ENCODE peak calls at places on chromosomes 13 and 19, in six cellular contexts. O is naive thymus-derived CD8-positive, alpha-beta T cell; X is retina; B is activated CD8-positive, alpha-beta T cell treated with anti-CD3 and anti-CD28 coated beads, Interleukin-2, amount 10 ng/mL, durations not matched to agents 7 days and 5 days; N is T-helper 2 cell; Y is SHP77. I is an unnamed sample.

GRCh38 chr13:74056829-74057564 is 77.2 kb downstream of the KLF12 start:
- DNase-seq in B (no peak), Y (no peak), X (peak), N (no peak), O (no peak), I (no peak)

GRCh38 chr13:50283017-50283416 is 267.8 kb downstream of the KCNRG start:
- DNase-seq in B (no peak), Y (no peak), X (no peak), O (no peak), N (no peak), I (no peak)

GRCh38 chr13:32205426-32206096 is 109.6 kb downstream of the ZAR1L start:
- DNase-seq in O (no peak), B (no peak), N (no peak), Y (no peak), X (peak), I (no peak)

GRCh38 chr13:46039421-46040036 is 13.0 kb downstream of the ZC3H13 start:
- DNase-seq in B (no peak), Y (no peak), O (no peak), X (no peak), N (no peak), I (no peak)

GRCh38 chr19:45769821-45770191 is 754 bp upstream of the SIX5 start:
- DNase-seq in O (peak), B (peak), X (no peak), Y (no peak), N (peak), I (no peak)

GRCh38 chr19:10277795-10278583 is 7.1 kb downstream of the ICAM1 start:
- DNase-seq in Y (no peak), B (no peak), N (no peak), X (no peak), O (no peak), I (no peak)

GRCh38 chr19:18967358-18968146 is 26.5 kb upstream of the HOMER3 start:
- DNase-seq in B (no peak), Y (peak), O (no peak), X (no peak), N (no peak), I (no peak)

GRCh38 chr19:9847087-9847671 is 12.1 kb downstream of the PIN1 start:
- DNase-seq in Y (no peak), O (peak), X (no peak), N (no peak), B (peak), I (peak)

GRCh38 chr19:43465468-43466120 is at the start of gene LYPD3:
- DNase-seq in N (no peak), B (no peak), Y (no peak), X (no peak), O (peak), I (no peak)

GRCh38 chr19:1290699-1291651 is 5.3 kb downstream of the EFNA2 start:
- DNase-seq in O (no peak), B (no peak), Y (no peak), N (no peak), X (no peak), I (no peak)

GRCh38 chr13:113526466-113527220 is 36.1 kb upstream of the DCUN1D2 start:
- DNase-seq in O (no peak), B (no peak), N (no peak), Y (no peak), X (no peak), I (no peak)

GRCh38 chr19:46080561-46080960 is 39.8 kb upstream of the IGFL4 start:
- DNase-seq in N (no peak), O (no peak), Y (no peak), B (no peak), X (no peak), I (peak)